ENCODE peak calls at places on chromosomes 11 and 22, in eight cellular contexts. One of them, this sample, is unnamed.

GRCh38 chr11:102276302-102277182 is 40.7 kb upstream of the BIRC3 start:
- DNase-seq in transverse colon: no peak
- DNase-seq in suprapubic skin: no peak
- DNase-seq in prostate gland: no peak
- DNase-seq in HepG2: no peak
- DNase-seq in SK-N-SH: no peak
- DNase-seq in esophagus muscularis mucosa: no peak
- DNase-seq in Panc1: no peak
- DNase-seq in this sample: no peak

GRCh38 chr11:105357764-105358163 is 218.2 kb upstream of the CARD18 start:
- DNase-seq in HepG2: no peak
- DNase-seq in SK-N-SH: no peak
- DNase-seq in Panc1: no peak
- DNase-seq in suprapubic skin: no peak
- DNase-seq in transverse colon: no peak
- DNase-seq in prostate gland: no peak
- DNase-seq in esophagus muscularis mucosa: no peak
- DNase-seq in this sample: no peak

GRCh38 chr11:15035283-15035682 is 38.1 kb upstream of the CALCB start:
- DNase-seq in suprapubic skin: no peak
- DNase-seq in SK-N-SH: no peak
- DNase-seq in transverse colon: no peak
- DNase-seq in esophagus muscularis mucosa: no peak
- DNase-seq in prostate gland: no peak
- DNase-seq in Panc1: no peak
- DNase-seq in HepG2: no peak
- DNase-seq in this sample: peak

GRCh38 chr11:64263021-64263946 is 12.0 kb downstream of the PLCB3 start:
- DNase-seq in Panc1: no peak
- DNase-seq in suprapubic skin: no peak
- DNase-seq in transverse colon: no peak
- DNase-seq in esophagus muscularis mucosa: no peak
- DNase-seq in SK-N-SH: peak
- DNase-seq in HepG2: no peak
- DNase-seq in prostate gland: no peak
- DNase-seq in this sample: peak

GRCh38 chr11:9823887-9824385 is 160.1 kb downstream of the SWAP70 start:
- DNase-seq in transverse colon: no peak
- DNase-seq in HepG2: no peak
- DNase-seq in SK-N-SH: no peak
- DNase-seq in Panc1: no peak
- DNase-seq in suprapubic skin: no peak
- DNase-seq in esophagus muscularis mucosa: no peak
- DNase-seq in prostate gland: no peak
- DNase-seq in this sample: no peak

GRCh38 chr11:119432484-119433368 is 9.8 kb upstream of the THY1 start:
- DNase-seq in esophagus muscularis mucosa: no peak
- DNase-seq in Panc1: no peak
- DNase-seq in HepG2: no peak
- DNase-seq in suprapubic skin: no peak
- DNase-seq in SK-N-SH: peak
- DNase-seq in transverse colon: no peak
- DNase-seq in prostate gland: no peak
- DNase-seq in this sample: peak

GRCh38 chr11:73971175-73971719 is 11.4 kb downstream of the UCP2 start:
- DNase-seq in SK-N-SH: no peak
- DNase-seq in prostate gland: no peak
- DNase-seq in transverse colon: no peak
- DNase-seq in suprapubic skin: no peak
- DNase-seq in esophagus muscularis mucosa: no peak
- DNase-seq in HepG2: no peak
- DNase-seq in Panc1: no peak
- DNase-seq in this sample: no peak

GRCh38 chr11:77187776-77188175 is 59.7 kb downstream of the MYO7A start:
- DNase-seq in suprapubic skin: no peak
- DNase-seq in HepG2: no peak
- DNase-seq in Panc1: no peak
- DNase-seq in prostate gland: no peak
- DNase-seq in transverse colon: peak
- DNase-seq in SK-N-SH: no peak
- DNase-seq in esophagus muscularis mucosa: no peak
- DNase-seq in this sample: no peak

GRCh38 chr11:36363361-36364272 is 67.5 kb downstream of the PRR5L start:
- DNase-seq in transverse colon: no peak
- DNase-seq in Panc1: no peak
- DNase-seq in prostate gland: no peak
- DNase-seq in esophagus muscularis mucosa: peak
- DNase-seq in SK-N-SH: no peak
- DNase-seq in HepG2: no peak
- DNase-seq in suprapubic skin: no peak
- DNase-seq in this sample: peak

GRCh38 chr11:76642341-76642740 is 28.2 kb downstream of the LRRC32 start:
- DNase-seq in suprapubic skin: no peak
- DNase-seq in transverse colon: no peak
- DNase-seq in SK-N-SH: no peak
- DNase-seq in esophagus muscularis mucosa: no peak
- DNase-seq in prostate gland: no peak
- DNase-seq in Panc1: no peak
- DNase-seq in HepG2: no peak
- DNase-seq in this sample: no peak

GRCh38 chr11:10818594-10818993 is 9.9 kb upstream of the EIF4G2 start:
- DNase-seq in HepG2: no peak
- DNase-seq in Panc1: no peak
- DNase-seq in prostate gland: no peak
- DNase-seq in SK-N-SH: no peak
- DNase-seq in suprapubic skin: no peak
- DNase-seq in esophagus muscularis mucosa: no peak
- DNase-seq in transverse colon: no peak
- DNase-seq in this sample: no peak

GRCh38 chr11:116093065-116093464 is 588.9 kb upstream of the CADM1 start:
- DNase-seq in transverse colon: no peak
- DNase-seq in SK-N-SH: no peak
- DNase-seq in HepG2: no peak
- DNase-seq in esophagus muscularis mucosa: no peak
- DNase-seq in suprapubic skin: no peak
- DNase-seq in prostate gland: no peak
- DNase-seq in Panc1: no peak
- DNase-seq in this sample: no peak

GRCh38 chr22:37588540-37589215 is 8.8 kb upstream of the LGALS2 start:
- DNase-seq in SK-N-SH: no peak
- DNase-seq in suprapubic skin: no peak
- DNase-seq in HepG2: no peak
- DNase-seq in transverse colon: peak
- DNase-seq in esophagus muscularis mucosa: no peak
- DNase-seq in prostate gland: no peak
- DNase-seq in Panc1: no peak
- DNase-seq in this sample: no peak

GRCh38 chr11:102139081-102139498 is 28.8 kb downstream of the YAP1 start:
- DNase-seq in suprapubic skin: no peak
- DNase-seq in Panc1: no peak
- DNase-seq in esophagus muscularis mucosa: no peak
- DNase-seq in transverse colon: no peak
- DNase-seq in HepG2: no peak
- DNase-seq in prostate gland: no peak
- DNase-seq in SK-N-SH: no peak
- DNase-seq in this sample: peak

GRCh38 chr11:77517226-77517625 is 43.3 kb upstream of the PAK1 start:
- DNase-seq in Panc1: no peak
- DNase-seq in prostate gland: no peak
- DNase-seq in HepG2: no peak
- DNase-seq in transverse colon: no peak
- DNase-seq in esophagus muscularis mucosa: no peak
- DNase-seq in SK-N-SH: no peak
- DNase-seq in suprapubic skin: no peak
- DNase-seq in this sample: no peak

GRCh38 chr11:18802381-18803257 is 11.0 kb upstream of the PTPN5 start:
- DNase-seq in transverse colon: peak
- DNase-seq in HepG2: peak
- DNase-seq in esophagus muscularis mucosa: peak
- DNase-seq in suprapubic skin: no peak
- DNase-seq in prostate gland: peak
- DNase-seq in SK-N-SH: peak
- DNase-seq in Panc1: peak
- DNase-seq in this sample: peak

GRCh38 chr22:41699264-41700104 is at the start of gene MEI1:
- DNase-seq in suprapubic skin: peak
- DNase-seq in prostate gland: peak
- DNase-seq in SK-N-SH: no peak
- DNase-seq in esophagus muscularis mucosa: no peak
- DNase-seq in transverse colon: peak
- DNase-seq in Panc1: no peak
- DNase-seq in HepG2: no peak
- DNase-seq in this sample: peak

GRCh38 chr11:123300874-123301695 is 106.0 kb upstream of the CLMP start:
- DNase-seq in esophagus muscularis mucosa: no peak
- DNase-seq in prostate gland: no peak
- DNase-seq in suprapubic skin: no peak
- DNase-seq in HepG2: no peak
- DNase-seq in Panc1: peak
- DNase-seq in SK-N-SH: no peak
- DNase-seq in transverse colon: no peak
- DNase-seq in this sample: no peak

GRCh38 chr11:69127091-69127850 is 28.5 kb upstream of the SMIM38 start:
- DNase-seq in Panc1: no peak
- DNase-seq in suprapubic skin: peak
- DNase-seq in HepG2: no peak
- DNase-seq in transverse colon: no peak
- DNase-seq in esophagus muscularis mucosa: no peak
- DNase-seq in SK-N-SH: no peak
- DNase-seq in prostate gland: no peak
- DNase-seq in this sample: no peak

GRCh38 chr11:93945596-93945995 is 75.6 kb upstream of the HEPHL1 start:
- DNase-seq in prostate gland: no peak
- DNase-seq in HepG2: no peak
- DNase-seq in Panc1: no peak
- DNase-seq in SK-N-SH: no peak
- DNase-seq in transverse colon: no peak
- DNase-seq in suprapubic skin: no peak
- DNase-seq in esophagus muscularis mucosa: no peak
- DNase-seq in this sample: no peak

GRCh38 chr22:34111210-34111824 is 191.0 kb upstream of the LARGE1 start:
- DNase-seq in esophagus muscularis mucosa: peak
- DNase-seq in prostate gland: no peak
- DNase-seq in transverse colon: peak
- DNase-seq in SK-N-SH: peak
- DNase-seq in suprapubic skin: no peak
- DNase-seq in HepG2: peak
- DNase-seq in Panc1: no peak
- DNase-seq in this sample: peak

DNA sequence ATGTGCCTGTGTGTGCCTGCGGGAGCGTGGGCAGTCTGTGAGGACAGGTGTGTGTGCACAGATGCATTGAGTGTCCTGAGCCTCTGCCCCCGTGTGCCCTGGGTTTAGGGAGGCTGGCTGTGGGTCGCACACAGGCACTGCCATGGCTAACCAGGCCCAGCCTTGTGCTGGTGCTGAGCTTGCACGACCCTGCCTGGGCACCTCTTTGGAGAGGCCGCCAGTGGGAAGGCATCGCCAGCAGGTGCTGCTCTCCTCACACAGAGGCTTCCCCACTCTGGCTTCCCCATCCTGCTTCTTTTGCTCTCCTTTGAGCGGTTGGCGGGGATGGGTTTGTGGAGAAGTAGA is 4.1 kb downstream of the WNT7B start:
- DNase-seq in SK-N-SH: peak
- DNase-seq in prostate gland: no peak
- DNase-seq in transverse colon: no peak
- DNase-seq in Panc1: no peak
- DNase-seq in suprapubic skin: no peak
- DNase-seq in HepG2: no peak
- DNase-seq in esophagus muscularis mucosa: no peak
- DNase-seq in this sample: no peak
- TF ChIP-seq CTCF in SK-N-SH: no peak
- TF ChIP-seq CTCF in prostate gland: no peak
- TF ChIP-seq CTCF in transverse colon: no peak
- TF ChIP-seq CTCF in Panc1: peak
- TF ChIP-seq CTCF in suprapubic skin: no peak
- TF ChIP-seq CTCF in HepG2: no peak
- TF ChIP-seq CTCF in esophagus muscularis mucosa: no peak
- TF ChIP-seq CTCF in this sample: no peak

GRCh38 chr11:62401356-62401755 is 17.5 kb upstream of the SCGB1A1 start:
- DNase-seq in suprapubic skin: no peak
- DNase-seq in SK-N-SH: no peak
- DNase-seq in prostate gland: no peak
- DNase-seq in Panc1: no peak
- DNase-seq in HepG2: no peak
- DNase-seq in transverse colon: no peak
- DNase-seq in esophagus muscularis mucosa: no peak
- DNase-seq in this sample: no peak
- TF ChIP-seq POLR2AphosphoS5 in suprapubic skin: no peak
- TF ChIP-seq POLR2AphosphoS5 in SK-N-SH: no peak
- TF ChIP-seq POLR2AphosphoS5 in prostate gland: no peak
- TF ChIP-seq POLR2AphosphoS5 in Panc1: no peak
- TF ChIP-seq POLR2AphosphoS5 in HepG2: no peak
- TF ChIP-seq POLR2AphosphoS5 in transverse colon: no peak
- TF ChIP-seq POLR2AphosphoS5 in esophagus muscularis mucosa: no peak
- TF ChIP-seq POLR2AphosphoS5 in this sample: no peak

DNA sequence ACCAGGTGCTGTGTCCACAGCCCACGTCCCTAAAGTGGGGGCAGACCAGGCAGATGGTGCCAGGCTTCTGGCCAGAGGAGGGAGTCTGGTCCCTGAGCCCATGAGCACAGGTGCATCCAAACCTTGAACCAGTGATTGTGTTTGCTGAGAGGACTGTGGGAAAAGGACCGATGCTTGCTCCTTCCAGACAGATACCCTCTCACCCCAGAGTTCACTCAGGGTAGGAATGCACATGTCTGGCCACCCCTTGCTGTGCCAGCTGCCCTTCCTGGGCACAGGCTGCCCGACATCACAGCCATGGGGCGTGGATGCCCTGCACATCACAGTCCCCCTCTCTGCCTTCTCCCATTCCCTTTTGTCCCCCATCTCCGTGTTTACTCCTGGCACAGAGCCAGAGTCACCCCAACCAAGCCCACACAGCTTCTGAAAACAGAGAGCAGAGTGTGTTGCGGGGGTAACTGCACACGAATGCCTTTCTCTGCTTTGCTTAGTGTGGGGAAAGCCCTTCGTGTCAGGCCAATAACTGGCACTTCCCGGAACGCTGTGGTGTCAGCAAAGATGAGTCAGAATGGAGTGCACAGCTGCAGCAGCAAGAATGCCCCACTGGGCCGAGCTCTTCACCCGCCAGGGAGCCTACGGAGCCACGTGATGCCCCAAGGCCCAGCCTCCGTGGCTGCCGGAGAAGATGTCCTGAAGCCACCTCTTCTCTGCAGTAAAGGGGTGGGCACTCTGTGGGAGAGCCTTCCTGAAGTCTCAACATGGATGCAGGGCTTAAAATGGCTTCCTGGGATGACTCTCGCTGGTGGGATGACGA is 7.6 kb downstream of the CARS1 start:
- DNase-seq in suprapubic skin: peak
- DNase-seq in Panc1: peak
- DNase-seq in esophagus muscularis mucosa: no peak
- DNase-seq in transverse colon: peak
- DNase-seq in HepG2: no peak
- DNase-seq in prostate gland: peak
- DNase-seq in SK-N-SH: peak
- DNase-seq in this sample: no peak
- TF ChIP-seq CTCF in suprapubic skin: peak
- TF ChIP-seq CTCF in Panc1: no peak
- TF ChIP-seq CTCF in esophagus muscularis mucosa: peak
- TF ChIP-seq CTCF in transverse colon: no peak
- TF ChIP-seq CTCF in HepG2: no peak
- TF ChIP-seq CTCF in prostate gland: peak
- TF ChIP-seq CTCF in SK-N-SH: peak
- TF ChIP-seq CTCF in this sample: no peak

GRCh38 chr11:35030716-35031213 is 108.2 kb upstream of the CD44 start:
- DNase-seq in SK-N-SH: no peak
- DNase-seq in prostate gland: no peak
- DNase-seq in Panc1: peak
- DNase-seq in HepG2: no peak
- DNase-seq in transverse colon: peak
- DNase-seq in esophagus muscularis mucosa: no peak
- DNase-seq in suprapubic skin: peak
- DNase-seq in this sample: no peak
- TF ChIP-seq POLR2AphosphoS5 in SK-N-SH: peak
- TF ChIP-seq POLR2AphosphoS5 in prostate gland: no peak
- TF ChIP-seq POLR2AphosphoS5 in Panc1: no peak
- TF ChIP-seq POLR2AphosphoS5 in HepG2: no peak
- TF ChIP-seq POLR2AphosphoS5 in transverse colon: no peak
- TF ChIP-seq POLR2AphosphoS5 in esophagus muscularis mucosa: peak
- TF ChIP-seq POLR2AphosphoS5 in suprapubic skin: peak
- TF ChIP-seq POLR2AphosphoS5 in this sample: no peak

This sample was measured in GM23338.